ENCODE peak calls at places on chromosomes 11 and 22, in seven cellular contexts. One of them, this sample, is unnamed.

GRCh38 chr11:34208266-34209135 is 103.1 kb downstream of the NAT10 start:
- DNase-seq in GM12891: no peak
- DNase-seq in RCC 7860: peak
- DNase-seq in HFFc6: peak
- DNase-seq in NCI-H2081: no peak
- DNase-seq in AG09319: no peak
- DNase-seq in pancreas: no peak
- DNase-seq in this sample: no peak

GRCh38 chr22:29043906-29044575 is 17.6 kb downstream of the C22orf31 start:
- DNase-seq in GM12891: no peak
- DNase-seq in RCC 7860: peak
- DNase-seq in HFFc6: peak
- DNase-seq in NCI-H2081: no peak
- DNase-seq in AG09319: no peak
- DNase-seq in pancreas: no peak
- DNase-seq in this sample: no peak

GRCh38 chr11:65803797-65804492 is 17.1 kb downstream of the OVOL1 start:
- DNase-seq in GM12891: no peak
- DNase-seq in RCC 7860: no peak
- DNase-seq in HFFc6: no peak
- DNase-seq in NCI-H2081: no peak
- DNase-seq in AG09319: no peak
- DNase-seq in pancreas: no peak
- DNase-seq in this sample: no peak

GRCh38 chr22:46897246-46897623 is 134.8 kb downstream of the TBC1D22A start:
- DNase-seq in GM12891: no peak
- DNase-seq in RCC 7860: no peak
- DNase-seq in HFFc6: no peak
- DNase-seq in NCI-H2081: no peak
- DNase-seq in AG09319: no peak
- DNase-seq in pancreas: no peak
- DNase-seq in this sample: no peak

GRCh38 chr22:31085493-31085824 is 4.3 kb downstream of the SMTN start:
- DNase-seq in GM12891: no peak
- DNase-seq in RCC 7860: no peak
- DNase-seq in HFFc6: no peak
- DNase-seq in NCI-H2081: no peak
- DNase-seq in AG09319: no peak
- DNase-seq in pancreas: peak
- DNase-seq in this sample: peak

GRCh38 chr11:2481253-2481652 is 36.4 kb downstream of the KCNQ1 start:
- DNase-seq in GM12891: no peak
- DNase-seq in RCC 7860: no peak
- DNase-seq in HFFc6: no peak
- DNase-seq in NCI-H2081: no peak
- DNase-seq in AG09319: no peak
- DNase-seq in pancreas: no peak
- DNase-seq in this sample: no peak

GRCh38 chr11:87851234-87851633 is 324.0 kb downstream of the RAB38 start:
- DNase-seq in GM12891: no peak
- DNase-seq in RCC 7860: no peak
- DNase-seq in HFFc6: peak
- DNase-seq in NCI-H2081: no peak
- DNase-seq in AG09319: no peak
- DNase-seq in pancreas: no peak
- DNase-seq in this sample: no peak

GRCh38 chr11:10004526-10005113 is 289.4 kb downstream of the SBF2 start:
- DNase-seq in GM12891: no peak
- DNase-seq in RCC 7860: no peak
- DNase-seq in HFFc6: no peak
- DNase-seq in NCI-H2081: no peak
- DNase-seq in AG09319: no peak
- DNase-seq in pancreas: no peak
- DNase-seq in this sample: no peak

GRCh38 chr11:130189492-130190210 is 30.1 kb downstream of the ST14 start:
- DNase-seq in GM12891: no peak
- DNase-seq in RCC 7860: no peak
- DNase-seq in HFFc6: no peak
- DNase-seq in NCI-H2081: no peak
- DNase-seq in AG09319: no peak
- DNase-seq in pancreas: no peak
- DNase-seq in this sample: peak

GRCh38 chr22:25362883-25363240 is 143.4 kb downstream of the CRYBB2 start:
- DNase-seq in GM12891: no peak
- DNase-seq in RCC 7860: no peak
- DNase-seq in HFFc6: no peak
- DNase-seq in NCI-H2081: no peak
- DNase-seq in AG09319: no peak
- DNase-seq in pancreas: no peak
- DNase-seq in this sample: no peak